ENCODE peak calls at places on chromosome 17, in five cellular contexts. F, K, O, R and V are unnamed samples. For H3K4me1, the result is how much of the 10 kb centered on the place peaks cover.

GRCh38 chr17:64240741-64241347 is 22.2 kb downstream of the TEX2 start:
- DNase-seq in F (no peak), K (no peak), O (peak), R (no peak), V (no peak)

GRCh38 chr17:51385208-51385607 is 124.9 kb downstream of the UTP18 start:
- DNase-seq in F (no peak), K (no peak), O (no peak), R (no peak), V (no peak)

GRCh38 chr17:67441052-67441738 is 64.1 kb downstream of the PITPNC1 start:
- DNase-seq in F (no peak), K (peak), O (peak), R (no peak), V (no peak)

GRCh38 chr17:81278831-81279230 is 16.3 kb downstream of the SLC38A10 start:
- DNase-seq in F (no peak), K (no peak), O (no peak), R (no peak), V (no peak)

GRCh38 chr17:51224615-51225262 is 35.1 kb downstream of the MBTD1 start:
- DNase-seq in F (no peak), K (no peak), O (no peak), R (no peak), V (no peak)

GRCh38 chr17:74336307-74336706 is 10.3 kb downstream of the KIF19 start:
- DNase-seq in F (no peak), K (no peak), O (no peak), R (no peak), V (no peak)

GRCh38 chr17:74566132-74566753 is 1.1 kb downstream of the CD300H start:
- DNase-seq in F (peak), K (peak), O (peak), R (peak), V (peak)

GRCh38 chr17:67831268-67831667 is 6.0 kb downstream of the BPTF start:
- DNase-seq in F (no peak), K (no peak), O (no peak), R (no peak), V (no peak)

GRCh38 chr17:68378202-68379149 is 78.8 kb downstream of the WIPI1 start:
- DNase-seq in F (no peak), K (no peak), O (peak), R (no peak), V (peak)

GRCh38 chr17:27241346-27241946 is 52.5 kb upstream of the WSB1 start:
- DNase-seq in F (no peak), K (no peak), O (peak), R (no peak), V (no peak)

GRCh38 chr17:57744195-57745170 is 616 bp downstream of the CCDC182 start:
- DNase-seq in F (no peak), K (no peak), O (no peak), R (no peak), V (no peak)

GRCh38 chr17:81097134-81097942 is 62.4 kb downstream of the BAIAP2 start:
- DNase-seq in F (no peak), K (peak), O (peak), R (no peak), V (peak)

GRCh38 chr17:40322417-40323315 is 13.7 kb downstream of the RARA start:
- DNase-seq in F (no peak), K (peak), O (peak), R (peak), V (no peak)

GRCh38 chr17:9217151-9218067 is 196.1 kb downstream of the NTN1 start:
- DNase-seq in F (no peak), K (no peak), O (peak), R (no peak), V (no peak)

GRCh38 chr17:76550712-76551615 is 11.1 kb downstream of the PRCD start:
- DNase-seq in F (no peak), K (no peak), O (no peak), R (no peak), V (no peak)

GRCh38 chr17:17109231-17109630 is 67.0 kb downstream of the MPRIP start:
- DNase-seq in F (no peak), K (no peak), O (no peak), R (no peak), V (no peak)

GRCh38 chr17:61294777-61295176 is 104.9 kb upstream of the TBX2 start:
- DNase-seq in F (no peak), K (no peak), O (peak), R (no peak), V (no peak)

GRCh38 chr17:20256144-20256543 is 211.2 kb downstream of the LGALS9B start:
- DNase-seq in F (no peak), K (no peak), O (no peak), R (no peak), V (no peak)

GRCh38 chr17:39739885-39740356 is 2.2 kb downstream of the GRB7 start:
- DNase-seq in F (no peak), K (no peak), O (no peak), R (no peak), V (no peak)

GRCh38 chr17:41635121-41636097 is 11.0 kb upstream of the KRT17 start:
- DNase-seq in F (no peak), K (no peak), O (no peak), R (no peak), V (no peak)

GRCh38 chr17:16239931-16240330 is 22.9 kb downstream of the PIGL start:
- DNase-seq in F (no peak), K (no peak), O (no peak), R (no peak), V (no peak)

GRCh38 chr17:9644910-9645751 is at the start of gene USP43:
- DNase-seq in F (no peak), K (peak), O (peak), R (no peak), V (no peak)

GRCh38 chr17:57948555-57949420 is 6.4 kb downstream of the CUEDC1 start:
- DNase-seq in F (no peak), K (no peak), O (peak), R (peak), V (no peak)

GRCh38 chr17:79388556-79389295 is 222.1 kb downstream of the RBFOX3 start:
- DNase-seq in F (no peak), K (no peak), O (peak), R (peak), V (peak)

GRCh38 chr17:27544350-27545131 is 86.4 kb upstream of the LGALS9 start:
- DNase-seq in F (no peak), K (no peak), O (peak), R (peak), V (no peak)

GRCh38 chr17:41530062-41531048 is 2.2 kb upstream of the KRT19 start:
- DNase-seq in F (no peak), K (no peak), O (peak), R (no peak), V (no peak)

GRCh38 chr17:20805751-20806150 is 226.2 kb downstream of the CDRT15L2 start:
- DNase-seq in F (no peak), K (no peak), O (no peak), R (no peak), V (no peak)

GRCh38 chr17:3964203-3965122 is at the start of gene ATP2A3:
- DNase-seq in F (no peak), K (peak), O (no peak), R (peak), V (no peak)

GRCh38 chr17:40318835-40319332 is 9.9 kb downstream of the RARA start:
- DNase-seq in F (no peak), K (peak), O (no peak), R (no peak), V (no peak)

GRCh38 chr17:55067697-55068439 is 99.3 kb downstream of the STXBP4 start:
- DNase-seq in F (no peak), K (no peak), O (peak), R (no peak), V (no peak)

GRCh38 chr17:81840826-81841778 is 6.3 kb upstream of the PPP1R27 start:
- DNase-seq in F (no peak), K (no peak), O (no peak), R (no peak), V (no peak)

GRCh38 chr17:74943808-74944522 is 8.3 kb downstream of the OTOP3 start:
- DNase-seq in F (no peak), K (no peak), O (no peak), R (no peak), V (no peak)

GRCh38 chr17:4598776-4599504 is 14.6 kb downstream of the SMTNL2 start:
- DNase-seq in F (no peak), K (no peak), O (no peak), R (no peak), V (no peak)

GRCh38 chr17:45155029-45155428 is 6.6 kb upstream of the HEXIM2 start:
- DNase-seq in F (no peak), K (no peak), O (no peak), R (no peak), V (no peak)
- H3K4me1 ChIP-seq in F (under half), K (under half), O (under half), R (under half), V (under half)

DNA sequence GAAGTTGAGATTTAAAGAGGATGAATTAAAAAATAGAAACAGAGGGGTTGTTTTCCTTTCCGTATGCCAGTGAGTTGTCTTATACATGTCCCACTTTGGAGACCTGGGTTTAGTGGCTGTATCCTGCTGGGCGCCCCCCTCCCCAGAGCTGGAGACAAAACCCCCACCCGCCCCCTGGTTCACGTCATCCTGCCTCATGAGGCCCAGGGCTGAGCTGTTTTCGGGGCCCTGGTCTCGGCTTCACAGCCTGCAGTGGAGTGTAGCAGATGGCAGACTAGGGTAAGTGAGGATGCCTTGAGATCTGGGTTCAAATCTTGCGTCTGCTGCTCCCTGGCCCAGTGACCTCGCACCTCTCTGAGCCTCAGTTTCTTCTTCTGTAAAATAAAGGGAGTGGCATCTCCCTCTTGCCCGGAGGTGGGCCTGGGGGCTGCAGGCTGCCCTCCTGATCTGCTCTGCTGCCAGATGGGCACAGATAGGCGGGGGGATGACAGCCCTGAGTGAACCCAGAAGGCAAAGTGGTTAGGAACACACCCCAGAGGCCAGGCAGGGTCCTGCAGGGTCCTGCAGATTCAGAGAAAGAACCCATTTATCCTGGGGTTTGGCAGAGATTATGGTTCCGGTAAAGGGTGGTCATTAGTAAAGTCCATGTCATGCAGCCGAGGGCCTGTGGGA is 45.1 kb downstream of the SOCS3 start:
- DNase-seq in F (no peak), K (no peak), O (no peak), R (no peak), V (no peak)
- H3K4me1 ChIP-seq in F (under half), K (under half), O (under half), R (under half), V (under half)

DNA sequence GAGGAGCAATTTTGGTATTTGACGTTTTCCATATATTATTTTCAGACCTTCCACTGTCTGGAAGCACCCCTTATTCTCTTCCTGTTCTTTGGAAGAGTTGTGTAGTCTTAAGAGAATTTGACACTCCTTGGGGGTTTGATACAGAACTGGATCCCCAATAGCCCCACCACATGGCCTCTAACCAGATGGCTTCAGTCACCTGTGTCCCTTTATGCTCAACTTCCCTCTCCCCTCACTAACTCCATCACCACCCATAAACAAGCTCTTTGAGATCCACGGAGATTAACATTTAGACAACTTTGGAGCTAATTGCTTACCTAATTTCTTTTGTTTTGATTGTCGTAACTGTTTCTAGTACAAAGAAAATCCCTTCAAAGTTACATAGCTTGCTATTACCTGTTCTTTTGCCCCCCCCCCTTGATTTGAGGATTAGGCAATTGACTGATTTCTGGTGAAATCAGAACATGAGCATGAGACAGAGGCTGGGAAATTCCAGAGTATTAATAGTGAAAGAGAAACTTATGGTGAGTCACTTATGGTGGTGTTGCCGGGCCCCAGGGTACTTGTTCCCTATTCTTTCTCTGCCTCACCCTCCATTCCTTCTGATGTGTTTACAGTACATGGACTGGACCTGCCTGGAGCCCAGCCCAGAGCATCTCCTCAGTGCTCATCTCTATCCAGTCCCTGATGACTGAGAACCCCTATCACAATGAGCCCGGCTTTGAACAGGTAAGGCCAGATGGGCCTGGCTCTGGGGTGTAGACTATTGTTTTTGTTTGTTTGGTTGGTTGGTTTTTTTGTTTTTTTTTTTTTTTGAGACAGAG is 7.5 kb downstream of the UBE2Z start:
- DNase-seq in F (no peak), K (no peak), O (peak), R (peak), V (no peak)
- H3K4me1 ChIP-seq in F (under half), K (under half), O (under half), R (under half), V (under half)

GRCh38 chr17:48001187-48001586 is 30.3 kb downstream of the CDK5RAP3 start:
- DNase-seq in F (no peak), K (no peak), O (peak), R (no peak), V (no peak)

GRCh38 chr17:48004973-48005372 is 32.6 kb downstream of the COPZ2 start:
- DNase-seq in F (no peak), K (no peak), O (no peak), R (no peak), V (no peak)

GRCh38 chr17:48003686-48004120 is 32.8 kb downstream of the CDK5RAP3 start:
- DNase-seq in F (no peak), K (no peak), O (no peak), R (no peak), V (no peak)

GRCh38 chr17:48002920-48003685 is 32.2 kb downstream of the CDK5RAP3 start:
- DNase-seq in F (no peak), K (no peak), O (peak), R (no peak), V (no peak)

DNA sequence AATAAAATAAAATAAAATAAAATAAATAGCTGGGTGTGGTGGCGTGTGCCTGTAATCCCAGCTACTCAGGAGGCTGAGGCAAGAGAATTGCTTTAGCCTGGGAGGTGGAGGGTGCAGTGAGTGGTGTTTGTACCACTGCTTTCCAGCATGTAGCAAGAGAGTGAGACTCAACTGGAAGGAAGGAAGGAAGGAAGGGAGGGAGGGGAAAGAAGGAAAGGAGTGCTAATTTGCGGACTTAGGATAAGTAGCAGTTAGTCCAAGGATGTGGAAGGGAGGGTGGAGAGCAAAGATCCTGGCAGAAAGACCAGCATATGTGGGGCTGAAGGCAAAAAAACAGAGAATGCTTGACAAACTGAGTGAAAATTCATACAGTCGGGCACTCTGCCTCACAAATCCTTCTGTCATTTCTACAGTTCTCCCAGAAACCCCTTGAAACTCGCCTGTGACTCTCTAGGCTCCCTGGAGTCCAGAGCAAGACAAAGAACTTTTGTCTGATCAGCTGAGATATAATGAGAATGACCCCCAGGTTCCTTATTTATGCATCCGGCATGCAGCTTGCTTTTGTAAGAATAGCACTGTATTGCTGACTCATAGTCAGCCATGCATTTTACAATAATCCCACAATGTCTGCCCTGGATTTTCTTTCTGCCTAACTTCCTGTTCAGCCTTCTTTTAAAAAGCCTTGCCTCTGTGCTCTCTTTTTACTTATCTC is 31.5 kb downstream of the CDK5RAP3 start:
- DNase-seq in F (no peak), K (no peak), O (peak), R (no peak), V (no peak)
- H3K4me1 ChIP-seq in F (under half), K (under half), O (under half), R (under half), V (under half)

GRCh38 chr17:50210249-50211225 is 9.1 kb upstream of the COL1A1 start:
- DNase-seq in F (no peak), K (no peak), O (peak), R (no peak), V (peak)

GRCh38 chr17:50209472-50210248 is 8.2 kb upstream of the COL1A1 start:
- DNase-seq in F (no peak), K (no peak), O (peak), R (no peak), V (peak)

GRCh38 chr17:50213026-50214015 is 11.9 kb upstream of the COL1A1 start:
- DNase-seq in F (no peak), K (peak), O (no peak), R (peak), V (no peak)

GRCh38 chr17:50211249-50212120 is 10.1 kb upstream of the COL1A1 start:
- DNase-seq in F (no peak), K (no peak), O (no peak), R (no peak), V (no peak)

DNA sequence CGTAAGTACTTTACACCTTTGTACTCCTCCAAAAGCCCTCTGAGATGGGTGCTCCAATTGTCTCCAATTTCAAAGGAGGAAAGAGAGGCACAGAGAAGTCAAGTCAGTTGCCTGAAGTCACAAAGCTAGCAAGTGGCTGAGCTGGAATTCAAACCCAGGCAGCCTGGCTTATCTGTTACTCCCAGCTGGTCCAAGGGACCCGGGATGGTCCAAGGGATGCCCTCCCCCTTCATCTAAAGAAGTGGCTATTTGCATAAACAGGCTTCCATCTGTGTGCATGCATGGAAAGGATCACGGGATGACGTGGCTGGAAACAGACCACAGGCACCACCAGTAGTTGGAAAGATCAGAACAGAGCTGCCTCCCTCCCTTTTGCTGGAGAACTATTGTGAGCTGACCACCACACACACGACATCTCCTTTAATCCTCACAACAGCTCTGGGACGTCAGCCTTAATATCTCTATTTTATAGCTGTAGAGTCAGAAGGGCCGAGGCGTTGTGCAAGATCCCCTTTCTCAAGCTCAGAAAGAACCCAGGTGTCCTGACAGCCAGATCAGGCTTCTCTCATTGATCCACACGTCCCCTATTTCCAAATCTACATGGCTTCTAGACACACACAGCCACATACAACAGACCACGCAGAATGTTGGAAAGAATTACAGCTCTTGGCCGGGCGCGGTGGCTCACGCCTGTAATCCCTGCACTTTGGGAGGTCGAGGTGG is 10.9 kb upstream of the COL1A1 start:
- DNase-seq in F (no peak), K (no peak), O (peak), R (no peak), V (no peak)
- H3K4me1 ChIP-seq in F (under half), K (under half), O (half or more), R (under half), V (under half)